ENCODE peak calls at places on chromosome 16, in six cellular contexts. F is GM18507; I is activated CD8-positive, alpha-beta memory T cell treated with anti-CD3 and anti-CD28 coated beads, Interleukin-2, amount 10 ng/mL, durations not matched to agents 7 days and 5 days; O is skeletal muscle cell; Y is NCI-H2107; T is amygdala. P is an unnamed sample.

GRCh38 chr16:85643631-85644030 is 30.5 kb downstream of the GSE1 start:
- DNase-seq in F (no peak), I (no peak), O (no peak), Y (no peak), T (no peak), P (no peak)

GRCh38 chr16:11727945-11728543 is 14.6 kb downstream of the TXNDC11 start:
- DNase-seq in F (no peak), I (no peak), O (no peak), Y (no peak), T (no peak), P (no peak)

GRCh38 chr16:31513126-31513525 is 4.9 kb upstream of the RUSF1 start:
- DNase-seq in F (no peak), I (no peak), O (peak), Y (no peak), T (no peak), P (no peak)

GRCh38 chr16:61858996-61859395 is 177.2 kb downstream of the CDH8 start:
- DNase-seq in F (no peak), I (no peak), O (peak), Y (no peak), T (no peak), P (no peak)

GRCh38 chr16:30430428-30430970 is 669 bp upstream of the DCTPP1 start:
- DNase-seq in F (no peak), I (no peak), O (no peak), Y (no peak), T (peak), P (no peak)

GRCh38 chr16:80948886-80949502 is 57.7 kb downstream of the CMC2 start:
- DNase-seq in F (no peak), I (no peak), O (no peak), Y (no peak), T (peak), P (peak)

GRCh38 chr16:31473300-31474052 is 1.5 kb downstream of the TGFB1I1 start:
- DNase-seq in F (no peak), I (no peak), O (no peak), Y (no peak), T (no peak), P (no peak)

GRCh38 chr16:3793161-3793576 is 75.8 kb upstream of the TRAP1 start:
- DNase-seq in F (no peak), I (no peak), O (no peak), Y (no peak), T (no peak), P (peak)

GRCh38 chr16:80317132-80318098 is 223.4 kb upstream of the DYNLRB2 start:
- DNase-seq in F (no peak), I (no peak), O (no peak), Y (no peak), T (no peak), P (no peak)

GRCh38 chr16:67893791-67894399 is 841 bp downstream of the PSKH1 start:
- DNase-seq in F (no peak), I (no peak), O (no peak), Y (no peak), T (no peak), P (no peak)

GRCh38 chr16:13378151-13378550 is 476.8 kb downstream of the SHISA9 start:
- DNase-seq in F (no peak), I (no peak), O (no peak), Y (no peak), T (no peak), P (no peak)

GRCh38 chr16:85446846-85447656 is 166.1 kb upstream of the GSE1 start:
- DNase-seq in F (peak), I (no peak), O (no peak), Y (no peak), T (no peak), P (no peak)

GRCh38 chr16:88754912-88755744 is 29.9 kb downstream of the PIEZO1 start:
- DNase-seq in F (no peak), I (no peak), O (no peak), Y (no peak), T (no peak), P (peak)

GRCh38 chr16:89140981-89141883 is 30.3 kb upstream of the CDH15 start:
- DNase-seq in F (no peak), I (no peak), O (no peak), Y (no peak), T (no peak), P (no peak)

GRCh38 chr16:49696414-49697101 is 159.4 kb downstream of the ZNF423 start:
- DNase-seq in F (no peak), I (no peak), O (no peak), Y (no peak), T (no peak), P (no peak)

GRCh38 chr16:31200821-31201510 is 1.6 kb downstream of the PYCARD start:
- DNase-seq in F (no peak), I (peak), O (no peak), Y (no peak), T (no peak), P (no peak)

GRCh38 chr16:19346335-19346922 is 60.9 kb downstream of the CLEC19A start:
- DNase-seq in F (no peak), I (no peak), O (no peak), Y (no peak), T (no peak), P (no peak)

GRCh38 chr16:75459691-75460090 is 4.8 kb downstream of the TMEM170A start:
- DNase-seq in F (no peak), I (no peak), O (no peak), Y (no peak), T (no peak), P (no peak)

GRCh38 chr16:67917852-67918236 is 13.8 kb downstream of the CTRL start:
- DNase-seq in F (no peak), I (peak), O (peak), Y (no peak), T (no peak), P (no peak)

GRCh38 chr16:54266363-54266955 is 20.1 kb downstream of the IRX3 start:
- DNase-seq in F (no peak), I (peak), O (no peak), Y (no peak), T (no peak), P (no peak)

GRCh38 chr16:81838794-81839193 is 59.7 kb downstream of the PLCG2 start:
- DNase-seq in F (no peak), I (peak), O (no peak), Y (no peak), T (no peak), P (peak)

GRCh38 chr16:10878644-10879498 is 1.9 kb downstream of the CIITA start:
- DNase-seq in F (no peak), I (peak), O (no peak), Y (no peak), T (no peak), P (no peak)

GRCh38 chr16:77398495-77398894 is 36.3 kb downstream of the ADAMTS18 start:
- DNase-seq in F (no peak), I (no peak), O (no peak), Y (no peak), T (no peak), P (no peak)

GRCh38 chr16:67192781-67193260 is 866 bp downstream of the E2F4 start:
- DNase-seq in F (no peak), I (peak), O (no peak), Y (no peak), T (no peak), P (no peak)

GRCh38 chr16:86585821-86586611 is 7.7 kb downstream of the FOXL1 start:
- DNase-seq in F (no peak), I (no peak), O (no peak), Y (no peak), T (no peak), P (no peak)

GRCh38 chr16:66399031-66399430 is 28.1 kb upstream of the BEAN1 start:
- DNase-seq in F (no peak), I (no peak), O (no peak), Y (no peak), T (no peak), P (no peak)

GRCh38 chr16:30526137-30526822 is at the start of gene ZNF768:
- DNase-seq in F (peak), I (peak), O (no peak), Y (no peak), T (peak), P (peak)

GRCh38 chr16:19687279-19687678 is 30.7 kb downstream of the KNOP1 start:
- DNase-seq in F (no peak), I (no peak), O (no peak), Y (no peak), T (no peak), P (no peak)

GRCh38 chr16:27723711-27724490 is 174.0 kb downstream of the KATNIP start:
- DNase-seq in F (no peak), I (no peak), O (no peak), Y (no peak), T (no peak), P (peak)

GRCh38 chr16:84029297-84030096 is 13.1 kb downstream of the SLC38A8 start:
- DNase-seq in F (no peak), I (no peak), O (no peak), Y (no peak), T (no peak), P (no peak)

P was measured in endothelial cell of umbilical vein.